ENCODE peak calls at places on chromosomes 11 and 22, in four cellular contexts. U is body of pancreas; C is CD8-positive, alpha-beta T cell; J is MCF 10A. T is an unnamed sample.

GRCh38 chr22:29074276-29074625 is 1.4 kb downstream of the KREMEN1 start:
- DNase-seq in U (no peak), C (no peak), J (no peak), T (no peak)

GRCh38 chr11:120660024-120660565 is 148.5 kb downstream of the GRIK4 start:
- DNase-seq in U (peak), C (peak), J (peak), T (peak)

GRCh38 chr22:24450600-24450999 is 23.2 kb downstream of the ADORA2A start:
- DNase-seq in U (no peak), C (no peak), J (no peak), T (no peak)

GRCh38 chr11:127003260-127003981 is 2.9 kb upstream of the KIRREL3 start:
- DNase-seq in U (no peak), C (no peak), J (no peak), T (no peak)

GRCh38 chr22:23063539-23064380 is 6.6 kb upstream of the GNAZ start:
- DNase-seq in U (no peak), C (no peak), J (no peak), T (no peak)

GRCh38 chr11:102762414-102762813 is 18.0 kb downstream of the MMP10 start:
- DNase-seq in U (no peak), C (no peak), J (no peak), T (peak)

GRCh38 chr22:39690901-39691620 is 120.5 kb downstream of the CACNA1I start:
- DNase-seq in U (no peak), C (peak), J (no peak), T (no peak)

GRCh38 chr22:26994801-26995200 is 337.4 kb downstream of the MIAT start:
- DNase-seq in U (no peak), C (no peak), J (no peak), T (no peak)

GRCh38 chr22:45984316-45984916 is 7.5 kb upstream of the WNT7B start:
- DNase-seq in U (no peak), C (no peak), J (no peak), T (no peak)

GRCh38 chr11:1832181-1832988 is 2.4 kb upstream of the SYT8 start:
- DNase-seq in U (peak), C (peak), J (no peak), T (peak)

GRCh38 chr11:1230121-1230455 is 7.2 kb downstream of the MUC5B start:
- DNase-seq in U (no peak), C (no peak), J (no peak), T (no peak)

GRCh38 chr11:78957481-78958245 is 383.0 kb upstream of the NARS2 start:
- DNase-seq in U (no peak), C (no peak), J (peak), T (peak)

GRCh38 chr11:78958444-78958843 is 383.8 kb upstream of the NARS2 start:
- DNase-seq in U (no peak), C (no peak), J (no peak), T (no peak)

GRCh38 chr11:78961938-78962701 is 387.5 kb upstream of the NARS2 start:
- DNase-seq in U (peak), C (no peak), J (no peak), T (peak)

DNA sequence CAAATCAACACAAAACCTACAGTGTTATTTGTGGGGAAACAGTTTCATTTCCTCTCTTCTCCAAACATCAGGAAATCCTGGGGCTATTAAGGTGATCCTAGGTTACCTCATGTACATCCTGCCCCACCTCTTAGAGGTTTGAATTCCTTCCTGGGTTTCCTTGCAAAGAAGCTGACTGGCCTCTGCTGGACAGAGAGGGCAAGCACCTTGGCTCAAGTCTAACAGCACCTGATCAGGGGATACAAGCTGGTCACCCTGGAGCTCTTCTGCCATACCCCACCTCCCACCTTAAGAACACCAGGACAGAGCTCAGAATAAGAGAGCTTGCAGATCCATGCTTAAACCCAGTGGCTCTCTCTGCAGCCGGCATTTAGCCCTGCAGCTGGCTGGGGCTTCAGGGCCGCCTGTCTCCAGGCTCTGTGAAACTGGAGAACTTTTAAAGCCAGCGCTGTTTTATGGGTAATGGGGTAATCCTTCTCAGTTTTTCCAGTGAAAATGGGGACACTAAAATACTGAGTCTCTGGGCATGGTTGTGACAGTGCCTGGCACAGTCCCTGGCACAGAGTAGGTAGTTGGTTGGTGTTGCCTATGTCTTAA is 386.6 kb upstream of the NARS2 start:
- DNase-seq in U (peak), C (no peak), J (peak), T (peak)
- TF ChIP-seq CTCF in U (no peak), C (no peak), J (peak), T (peak)

GRCh38 chr11:86214710-86215109 is 29.8 kb upstream of the EED start:
- DNase-seq in U (no peak), C (no peak), J (no peak), T (peak)
- TF ChIP-seq CTCF in U (no peak), C (no peak), J (no peak), T (no peak)

GRCh38 chr11:47248664-47249377 is at the start of gene ACP2:
- DNase-seq in U (peak), C (peak), J (peak), T (peak)
- TF ChIP-seq CTCF in U (no peak), C (no peak), J (peak), T (peak)

DNA sequence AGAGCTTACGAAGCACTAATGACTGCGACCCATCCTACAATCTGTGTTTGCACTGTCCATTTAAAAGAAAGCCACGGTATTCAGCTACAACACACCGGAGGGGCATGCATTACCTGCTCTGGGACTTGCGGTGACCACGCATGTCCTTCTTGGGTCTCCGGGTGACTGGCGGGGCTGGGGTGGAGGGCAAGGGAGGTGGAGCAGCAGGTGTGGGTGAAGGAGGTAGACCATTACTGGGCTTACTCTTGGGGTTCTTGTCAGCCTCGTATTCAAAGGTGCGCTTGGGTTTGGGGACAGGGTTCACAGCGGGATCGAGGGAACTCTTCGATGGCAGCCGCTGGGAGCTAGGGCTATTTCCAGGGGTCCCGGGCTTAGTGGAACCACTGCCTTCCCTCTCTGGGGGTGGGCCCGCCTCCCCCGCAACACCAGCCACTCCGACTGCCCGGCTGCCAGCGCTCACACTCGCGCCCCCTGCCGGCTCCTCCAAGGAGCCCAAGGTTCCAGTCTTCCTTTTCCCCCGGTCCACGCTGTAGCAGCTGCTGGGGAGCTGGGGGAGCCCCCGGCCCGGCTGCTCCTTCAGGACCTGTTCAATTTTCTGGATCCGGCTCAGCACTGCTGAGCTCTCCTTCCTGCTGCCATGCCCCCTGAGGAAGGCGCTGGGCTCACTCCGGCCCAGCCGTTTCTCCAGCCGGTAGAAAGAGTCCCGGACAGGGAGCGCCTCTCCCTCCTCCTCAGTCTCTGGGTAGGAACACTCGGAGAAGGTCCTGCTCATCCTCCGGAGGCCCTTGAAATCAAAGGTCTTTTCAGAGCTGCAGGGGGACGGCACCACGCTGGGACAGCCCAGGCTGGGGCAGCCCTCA is 47.5 kb downstream of the RPL27A start:
- DNase-seq in U (no peak), C (no peak), J (no peak), T (no peak)
- TF ChIP-seq CTCF in U (no peak), C (no peak), J (no peak), T (no peak)

GRCh38 chr22:36323855-36324331 is 63.9 kb downstream of the MYH9 start:
- DNase-seq in U (no peak), C (no peak), J (no peak), T (no peak)

GRCh38 chr22:36323182-36323854 is 64.4 kb downstream of the MYH9 start:
- DNase-seq in U (no peak), C (no peak), J (no peak), T (no peak)

GRCh38 chr22:36320553-36320952 is 67.2 kb downstream of the MYH9 start:
- DNase-seq in U (no peak), C (no peak), J (no peak), T (no peak)

GRCh38 chr22:36322602-36322915 is 65.2 kb downstream of the MYH9 start:
- DNase-seq in U (no peak), C (no peak), J (no peak), T (no peak)

GRCh38 chr22:36321797-36322601 is 65.8 kb downstream of the MYH9 start:
- DNase-seq in U (no peak), C (no peak), J (no peak), T (no peak)
- TF ChIP-seq CTCF in U (no peak), C (no peak), J (no peak), T (no peak)

GRCh38 chr22:32674925-32675825 is 126.3 kb upstream of the TIMP3 start:
- DNase-seq in U (no peak), C (no peak), J (no peak), T (no peak)
- TF ChIP-seq CTCF in U (no peak), C (no peak), J (no peak), T (no peak)

DNA sequence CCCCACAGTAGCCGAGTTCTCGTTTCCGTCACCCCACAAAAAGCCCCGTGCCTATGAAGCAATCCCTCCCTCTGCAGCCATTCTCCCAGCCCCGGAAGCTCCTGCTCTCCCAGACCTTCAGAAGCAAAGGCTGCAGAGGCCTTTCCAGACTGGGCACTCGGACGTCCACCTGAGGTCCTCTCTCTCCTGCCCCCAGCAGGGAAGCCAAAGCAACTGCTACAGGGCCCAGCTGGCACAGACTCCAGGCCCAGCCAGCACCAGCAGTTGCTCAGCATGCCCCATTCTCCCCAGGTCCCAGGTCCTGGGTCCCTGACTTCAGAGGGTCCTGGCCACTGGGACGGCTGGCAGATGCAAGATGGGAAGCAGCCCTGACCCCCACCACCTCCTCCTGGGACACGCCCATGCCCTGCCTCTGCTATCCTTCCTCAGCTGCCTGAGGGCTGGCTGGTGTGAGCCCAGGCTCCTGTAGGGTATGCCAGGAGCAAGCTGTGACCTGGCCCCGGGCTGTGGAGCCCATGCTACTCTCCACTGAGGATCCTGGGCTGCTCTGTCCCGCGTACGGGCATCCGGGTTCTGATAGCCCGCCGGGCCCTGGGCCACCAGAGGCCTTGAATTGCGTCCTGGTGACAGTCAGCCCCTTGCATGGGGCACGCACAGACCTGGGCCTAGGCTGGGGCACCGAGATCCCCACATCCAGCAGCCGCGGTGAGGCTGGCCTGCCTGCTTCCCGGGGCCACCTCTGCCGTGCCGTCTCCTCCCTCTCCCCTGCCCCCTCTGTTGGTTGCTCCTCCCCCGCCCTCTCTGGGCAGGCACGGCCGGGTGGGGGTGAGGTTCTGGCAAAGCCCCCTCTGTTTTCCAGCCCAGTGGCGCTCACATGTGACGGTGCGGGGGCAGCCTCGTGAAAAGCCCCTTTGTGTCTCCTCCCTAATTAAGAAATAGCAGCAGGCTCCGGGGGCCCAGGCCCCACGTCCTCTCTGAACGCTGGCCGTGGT is 1310.3 kb downstream of the BRD1 start:
- DNase-seq in U (peak), C (no peak), J (no peak), T (no peak)
- TF ChIP-seq CTCF in U (no peak), C (no peak), J (no peak), T (no peak)